ENCODE peak calls at places on chromosomes 7 and 10, in four cellular contexts. H, F, I and A are unnamed samples.

GRCh38 chr10:94052901-94053638 is 59.3 kb downstream of the PLCE1 start:
- DNase-seq in I (peak; percentile 36), H (no peak), F (no peak), A (no peak)

GRCh38 chr10:31927597-31928530 is 767 bp downstream of the ARHGAP12 start:
- DNase-seq in I (peak; percentile 43), H (peak; percentile 54), F (peak; percentile 55), A (peak; percentile 58)

GRCh38 chr7:135768990-135769389 is 20.4 kb upstream of the FAM180A start:
- DNase-seq in I (no peak), F (no peak), H (no peak), A (no peak)

GRCh38 chr10:122185643-122186042 is 85.5 kb upstream of the BTBD16 start:
- DNase-seq in I (no peak), F (no peak), H (no peak), A (no peak)

GRCh38 chr7:102912742-102913141 is at the start of gene LRRC17:
- DNase-seq in I (peak; percentile 92), H (peak; percentile 97), F (peak; percentile 89), A (peak; percentile 96)

GRCh38 chr10:27661511-27662286 is 83.9 kb downstream of the MKX start:
- DNase-seq in I (peak; percentile 55), H (no peak), F (no peak), A (no peak)

GRCh38 chr10:114905450-114905849 is 32.5 kb upstream of the TRUB1 start:
- DNase-seq in F (peak; percentile 23), I (peak; percentile 84), H (no peak), A (peak; percentile 28)

GRCh38 chr7:97845622-97846203 is 26.5 kb downstream of the ASNS start:
- DNase-seq in H (peak; percentile 40), F (peak; percentile 57), I (no peak), A (peak; percentile 58)

GRCh38 chr7:100546129-100546867 is 7.3 kb downstream of the AGFG2 start:
- DNase-seq in I (no peak), H (no peak), F (peak; percentile 41), A (peak; percentile 33)

GRCh38 chr10:62082729-62083412 is 181.4 kb downstream of the ARID5B start:
- DNase-seq in I (peak; percentile 69), H (peak; percentile 80), F (peak; percentile 79), A (peak; percentile 66)

DNA sequence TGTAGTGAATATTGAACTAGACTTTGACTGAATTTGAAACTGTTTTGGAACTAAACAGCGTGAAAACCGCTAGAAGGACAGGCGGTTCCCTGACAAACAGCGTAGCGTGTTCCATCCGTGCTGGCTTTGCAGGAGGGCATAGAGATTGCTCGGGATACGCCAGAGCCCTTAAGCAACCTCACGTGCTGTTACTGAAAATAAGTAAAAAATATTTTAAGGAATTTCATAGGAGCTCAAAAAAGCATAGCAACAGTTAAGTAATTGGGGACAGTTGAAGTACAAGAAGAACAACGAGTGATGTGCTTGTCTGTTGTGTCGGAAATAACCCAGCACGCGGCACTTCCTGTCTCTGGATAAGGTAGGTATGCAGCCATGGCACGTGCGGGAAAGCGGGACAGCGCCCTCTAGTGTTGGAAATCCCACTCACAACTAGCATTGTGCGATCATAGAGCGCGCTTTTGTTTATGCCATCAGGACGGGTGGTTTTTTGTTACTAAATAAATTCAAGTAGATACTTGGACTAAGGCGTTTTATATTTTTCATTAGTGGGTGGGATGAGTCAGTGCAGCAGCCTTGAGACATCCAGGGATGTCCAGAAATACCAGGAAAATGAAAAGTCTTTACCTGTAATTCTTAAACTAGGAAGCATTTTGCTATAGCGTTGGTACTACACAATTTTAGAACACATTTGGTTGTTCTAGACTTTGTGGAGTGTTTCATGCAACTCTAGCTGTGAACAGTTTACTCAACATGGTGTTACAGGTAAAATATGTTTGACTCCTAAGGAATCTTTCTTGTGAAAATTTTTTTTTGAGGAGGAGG is 50.4 kb downstream of the DNAJB6 start:
- DNase-seq in F (peak; percentile 92), H (peak; percentile 84), I (peak; percentile 62), A (peak; percentile 96)
- H3K4me3 ChIP-seq in F (no peak overlapping the region), H (no peak overlapping the region), I (no peak overlapping the region), A (no peak overlapping the region)

DNA sequence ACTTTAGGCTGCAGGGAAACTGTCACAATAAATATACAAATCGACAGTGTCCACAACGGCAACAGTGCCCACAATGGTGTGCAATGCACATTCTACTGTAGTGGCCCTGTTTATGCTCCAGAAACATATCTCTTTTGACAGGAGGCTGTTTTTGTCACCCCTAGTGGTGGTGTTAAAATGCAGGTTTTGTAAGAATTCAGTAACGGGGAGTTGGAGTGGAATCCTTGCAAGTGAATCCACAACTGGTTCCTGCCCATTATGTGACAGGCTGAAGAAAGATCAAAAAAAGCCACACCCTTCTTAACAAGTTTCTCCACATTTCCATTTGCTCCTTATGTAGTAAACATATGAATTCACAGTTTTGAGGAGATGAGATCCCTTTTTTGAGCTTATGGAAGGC is 58.5 kb downstream of the BEND7 start:
- DNase-seq in I (no peak), H (no peak), F (no peak), A (peak; percentile 9)
- TF ChIP-seq CTCF in I (no peak), H (peak; percentile 5), F (peak; percentile 8), A (peak; percentile 30)

GRCh38 chr10:15168296-15168780 is at the start of gene NMT2:
- DNase-seq in H (peak; percentile 35), F (no peak), I (peak; percentile 55), A (no peak)
- H3K4me3 ChIP-seq in H (peak within 1 kb of the TSS; percentile 83), F (peak within 1 kb of the TSS; percentile 83), I (peak within 1 kb of the TSS; percentile 82), A (peak within 1 kb of the TSS; percentile 85)

GRCh38 chr7:131488361-131488760 is 68.1 kb downstream of the PODXL start:
- DNase-seq in F (peak; percentile 41), I (no peak), H (no peak), A (peak; percentile 50)
- TF ChIP-seq CTCF in F (peak; percentile 38), I (peak; percentile 24), H (peak; percentile 16), A (peak; percentile 53)